ENCODE peak calls at places on chromosome 1, in seven cellular contexts. O, Z, J, D, T, M and A are unnamed samples.

GRCh38 chr1:26618561-26618960 is 77.3 kb upstream of the ARID1A start:
- DNase-seq in D (no peak), O (no peak), J (no peak), Z (no peak), T (no peak), M (no peak), A (no peak)

GRCh38 chr1:167114725-167115124 is 20.9 kb downstream of the STYXL2 start:
- DNase-seq in Z (no peak), J (no peak), M (no peak), O (no peak), T (no peak), D (no peak), A (no peak)

GRCh38 chr1:107496002-107496401 is 355.2 kb downstream of the NTNG1 start:
- DNase-seq in O (no peak), M (no peak), Z (no peak), J (no peak), D (no peak), T (no peak), A (no peak)

GRCh38 chr1:6960291-6960758 is 175.1 kb downstream of the CAMTA1 start:
- DNase-seq in J (no peak), M (peak; percentile 37), T (no peak), O (no peak), Z (peak; percentile 52), D (no peak), A (no peak)

GRCh38 chr1:196400478-196401453 is 207.5 kb downstream of the KCNT2 start:
- DNase-seq in T (no peak), O (peak; percentile 71), D (no peak), J (no peak), Z (no peak), M (peak; percentile 70), A (no peak)

GRCh38 chr1:1680912-1681273 is 11.7 kb downstream of the SLC35E2B start:
- DNase-seq in O (no peak), J (no peak), M (no peak), T (no peak), Z (no peak), D (no peak), A (no peak)

GRCh38 chr1:22041505-22041904 is 11.0 kb upstream of the CDC42 start:
- DNase-seq in D (no peak), T (no peak), M (no peak), J (no peak), Z (no peak), O (no peak), A (no peak)

GRCh38 chr1:94989911-94990463 is 63.1 kb upstream of the CNN3 start:
- DNase-seq in Z (no peak), D (no peak), T (no peak), M (no peak), J (no peak), O (no peak), A (no peak)